ENCODE peak calls at places on chromosomes 4 and X, in eight cellular contexts. One of them, this sample, is unnamed.

GRCh38 chr4:145487626-145488025 is 6.0 kb downstream of the SMAD1 start:
- DNase-seq in activated CD4-positive, alpha-beta T cell treated with anti-CD3 and anti-CD28 coated beads for 48 hours: peak
- DNase-seq in cardiac fibroblast: no peak
- DNase-seq in spleen: no peak
- DNase-seq in amygdala: no peak
- DNase-seq in NCI-H1930: no peak
- DNase-seq in ELR: no peak
- DNase-seq in tibial artery: no peak
- DNase-seq in this sample: no peak

GRCh38 chr4:3473251-3473942 is 10.3 kb downstream of the DOK7 start:
- DNase-seq in ELR: no peak
- DNase-seq in spleen: peak
- DNase-seq in cardiac fibroblast: no peak
- DNase-seq in NCI-H1930: no peak
- DNase-seq in activated CD4-positive, alpha-beta T cell treated with anti-CD3 and anti-CD28 coated beads for 48 hours: no peak
- DNase-seq in tibial artery: peak
- DNase-seq in amygdala: no peak
- DNase-seq in this sample: no peak

GRCh38 chr4:26021417-26022345 is 107.7 kb downstream of the SMIM20 start:
- DNase-seq in cardiac fibroblast: peak
- DNase-seq in spleen: no peak
- DNase-seq in activated CD4-positive, alpha-beta T cell treated with anti-CD3 and anti-CD28 coated beads for 48 hours: no peak
- DNase-seq in ELR: no peak
- DNase-seq in NCI-H1930: no peak
- DNase-seq in tibial artery: no peak
- DNase-seq in amygdala: no peak
- DNase-seq in this sample: no peak

GRCh38 chr4:8920289-8920965 is 48.8 kb upstream of the HMX1 start:
- DNase-seq in ELR: no peak
- DNase-seq in amygdala: no peak
- DNase-seq in NCI-H1930: no peak
- DNase-seq in spleen: peak
- DNase-seq in activated CD4-positive, alpha-beta T cell treated with anti-CD3 and anti-CD28 coated beads for 48 hours: no peak
- DNase-seq in cardiac fibroblast: no peak
- DNase-seq in tibial artery: peak
- DNase-seq in this sample: no peak

GRCh38 chrX:7334253-7334935 is 186.4 kb upstream of the PUDP start:
- DNase-seq in cardiac fibroblast: peak
- DNase-seq in NCI-H1930: no peak
- DNase-seq in amygdala: no peak
- DNase-seq in tibial artery: no peak
- DNase-seq in ELR: peak
- DNase-seq in spleen: no peak
- DNase-seq in activated CD4-positive, alpha-beta T cell treated with anti-CD3 and anti-CD28 coated beads for 48 hours: no peak
- DNase-seq in this sample: peak

GRCh38 chr4:180827610-180828009 is 1415.6 kb upstream of the TENM3 start:
- DNase-seq in tibial artery: no peak
- DNase-seq in spleen: no peak
- DNase-seq in cardiac fibroblast: peak
- DNase-seq in NCI-H1930: no peak
- DNase-seq in amygdala: no peak
- DNase-seq in activated CD4-positive, alpha-beta T cell treated with anti-CD3 and anti-CD28 coated beads for 48 hours: no peak
- DNase-seq in ELR: peak
- DNase-seq in this sample: no peak

GRCh38 chrX:9668537-9668936 is 97.1 kb downstream of the GPR143 start:
- DNase-seq in spleen: no peak
- DNase-seq in tibial artery: no peak
- DNase-seq in cardiac fibroblast: peak
- DNase-seq in NCI-H1930: no peak
- DNase-seq in amygdala: no peak
- DNase-seq in activated CD4-positive, alpha-beta T cell treated with anti-CD3 and anti-CD28 coated beads for 48 hours: no peak
- DNase-seq in ELR: peak
- DNase-seq in this sample: no peak

GRCh38 chr4:118865091-118865708 is 23.5 kb upstream of the SYNPO2 start:
- DNase-seq in spleen: no peak
- DNase-seq in cardiac fibroblast: peak
- DNase-seq in activated CD4-positive, alpha-beta T cell treated with anti-CD3 and anti-CD28 coated beads for 48 hours: peak
- DNase-seq in ELR: peak
- DNase-seq in NCI-H1930: peak
- DNase-seq in tibial artery: no peak
- DNase-seq in amygdala: no peak
- DNase-seq in this sample: peak

GRCh38 chr4:178086324-178086723 is 644.1 kb upstream of the AGA start:
- DNase-seq in tibial artery: no peak
- DNase-seq in amygdala: no peak
- DNase-seq in ELR: peak
- DNase-seq in activated CD4-positive, alpha-beta T cell treated with anti-CD3 and anti-CD28 coated beads for 48 hours: no peak
- DNase-seq in spleen: no peak
- DNase-seq in NCI-H1930: no peak
- DNase-seq in cardiac fibroblast: no peak
- DNase-seq in this sample: no peak

GRCh38 chr4:19580090-19580489 is 671.6 kb upstream of the SLIT2 start:
- DNase-seq in tibial artery: no peak
- DNase-seq in amygdala: no peak
- DNase-seq in NCI-H1930: no peak
- DNase-seq in activated CD4-positive, alpha-beta T cell treated with anti-CD3 and anti-CD28 coated beads for 48 hours: no peak
- DNase-seq in ELR: no peak
- DNase-seq in spleen: no peak
- DNase-seq in cardiac fibroblast: peak
- DNase-seq in this sample: peak

GRCh38 chrX:123830309-123830708 is 29.5 kb upstream of the XIAP start:
- DNase-seq in tibial artery: no peak
- DNase-seq in cardiac fibroblast: peak
- DNase-seq in NCI-H1930: no peak
- DNase-seq in amygdala: peak
- DNase-seq in activated CD4-positive, alpha-beta T cell treated with anti-CD3 and anti-CD28 coated beads for 48 hours: peak
- DNase-seq in ELR: no peak
- DNase-seq in spleen: no peak
- DNase-seq in this sample: peak

GRCh38 chrX:63275127-63275526 is 76.0 kb downstream of the SPIN4 start:
- DNase-seq in spleen: no peak
- DNase-seq in ELR: peak
- DNase-seq in amygdala: no peak
- DNase-seq in NCI-H1930: no peak
- DNase-seq in tibial artery: no peak
- DNase-seq in cardiac fibroblast: peak
- DNase-seq in activated CD4-positive, alpha-beta T cell treated with anti-CD3 and anti-CD28 coated beads for 48 hours: peak
- DNase-seq in this sample: no peak

GRCh38 chr4:183798921-183799307 is 106.2 kb upstream of the STOX2 start:
- DNase-seq in amygdala: no peak
- DNase-seq in spleen: no peak
- DNase-seq in cardiac fibroblast: no peak
- DNase-seq in tibial artery: no peak
- DNase-seq in NCI-H1930: no peak
- DNase-seq in ELR: no peak
- DNase-seq in activated CD4-positive, alpha-beta T cell treated with anti-CD3 and anti-CD28 coated beads for 48 hours: no peak
- DNase-seq in this sample: no peak

GRCh38 chrX:136260801-136261200 is 9.6 kb upstream of the MAP7D3 start:
- DNase-seq in amygdala: no peak
- DNase-seq in NCI-H1930: no peak
- DNase-seq in activated CD4-positive, alpha-beta T cell treated with anti-CD3 and anti-CD28 coated beads for 48 hours: no peak
- DNase-seq in cardiac fibroblast: peak
- DNase-seq in spleen: no peak
- DNase-seq in ELR: peak
- DNase-seq in tibial artery: no peak
- DNase-seq in this sample: peak

GRCh38 chr4:186775867-186776266 is 52.2 kb upstream of the FAT1 start:
- DNase-seq in amygdala: no peak
- DNase-seq in NCI-H1930: no peak
- DNase-seq in cardiac fibroblast: no peak
- DNase-seq in activated CD4-positive, alpha-beta T cell treated with anti-CD3 and anti-CD28 coated beads for 48 hours: no peak
- DNase-seq in ELR: no peak
- DNase-seq in tibial artery: no peak
- DNase-seq in spleen: no peak
- DNase-seq in this sample: no peak

This sample was measured in HCEC 1CT.